ENCODE peak calls at places on chromosomes 16 and 17, in six cellular contexts. One of them, this sample, is unnamed.

GRCh38 chr16:75908301-75908700 is 182.0 kb upstream of the CPHXL start:
- DNase-seq in bronchial epithelial cell: no peak
- DNase-seq in non-pigmented ciliary epithelial cell: no peak
- DNase-seq in keratinocyte: no peak
- DNase-seq in amygdala: no peak
- DNase-seq in HS-27A: no peak
- DNase-seq in this sample: no peak

GRCh38 chr17:45147102-45147580 is 1.1 kb upstream of the HEXIM1 start:
- DNase-seq in bronchial epithelial cell: no peak
- DNase-seq in non-pigmented ciliary epithelial cell: no peak
- DNase-seq in keratinocyte: no peak
- DNase-seq in amygdala: peak
- DNase-seq in HS-27A: no peak
- DNase-seq in this sample: peak

GRCh38 chr16:379183-379960 is 2.4 kb downstream of the PGAP6 start:
- DNase-seq in bronchial epithelial cell: no peak
- DNase-seq in non-pigmented ciliary epithelial cell: no peak
- DNase-seq in keratinocyte: no peak
- DNase-seq in amygdala: no peak
- DNase-seq in HS-27A: no peak
- DNase-seq in this sample: no peak

GRCh38 chr16:8720080-8720966 is 45.9 kb downstream of the ABAT start:
- DNase-seq in bronchial epithelial cell: peak
- DNase-seq in non-pigmented ciliary epithelial cell: no peak
- DNase-seq in keratinocyte: no peak
- DNase-seq in amygdala: peak
- DNase-seq in HS-27A: no peak
- DNase-seq in this sample: no peak

GRCh38 chr17:75181608-75182318 is 996 bp downstream of the SUMO2 start:
- DNase-seq in bronchial epithelial cell: no peak
- DNase-seq in non-pigmented ciliary epithelial cell: no peak
- DNase-seq in keratinocyte: no peak
- DNase-seq in amygdala: peak
- DNase-seq in HS-27A: no peak
- DNase-seq in this sample: no peak

GRCh38 chr17:78173025-78173715 is 4.8 kb downstream of the SYNGR2 start:
- DNase-seq in bronchial epithelial cell: no peak
- DNase-seq in non-pigmented ciliary epithelial cell: no peak
- DNase-seq in keratinocyte: no peak
- DNase-seq in amygdala: no peak
- DNase-seq in HS-27A: no peak
- DNase-seq in this sample: no peak

GRCh38 chr16:3459401-3460090 is 16.1 kb downstream of the NAA60 start:
- DNase-seq in bronchial epithelial cell: no peak
- DNase-seq in non-pigmented ciliary epithelial cell: no peak
- DNase-seq in keratinocyte: no peak
- DNase-seq in amygdala: no peak
- DNase-seq in HS-27A: no peak
- DNase-seq in this sample: no peak

GRCh38 chr16:11669380-11670146 is 1.3 kb downstream of the SNN start:
- DNase-seq in bronchial epithelial cell: no peak
- DNase-seq in non-pigmented ciliary epithelial cell: no peak
- DNase-seq in keratinocyte: no peak
- DNase-seq in amygdala: peak
- DNase-seq in HS-27A: no peak
- DNase-seq in this sample: peak

GRCh38 chr17:73342057-73342522 is 30.3 kb upstream of the CDC42EP4 start:
- DNase-seq in bronchial epithelial cell: peak
- DNase-seq in non-pigmented ciliary epithelial cell: no peak
- DNase-seq in keratinocyte: no peak
- DNase-seq in amygdala: peak
- DNase-seq in HS-27A: no peak
- DNase-seq in this sample: no peak

GRCh38 chr16:19810817-19811731 is 73.6 kb downstream of the GPRC5B start:
- DNase-seq in bronchial epithelial cell: peak
- DNase-seq in non-pigmented ciliary epithelial cell: peak
- DNase-seq in keratinocyte: peak
- DNase-seq in amygdala: no peak
- DNase-seq in HS-27A: peak
- DNase-seq in this sample: peak

GRCh38 chr17:3639981-3640596 is 3.5 kb downstream of the CTNS start:
- DNase-seq in bronchial epithelial cell: no peak
- DNase-seq in non-pigmented ciliary epithelial cell: peak
- DNase-seq in keratinocyte: no peak
- DNase-seq in amygdala: no peak
- DNase-seq in HS-27A: no peak
- DNase-seq in this sample: peak

GRCh38 chr16:61862221-61862620 is 174.0 kb downstream of the CDH8 start:
- DNase-seq in bronchial epithelial cell: no peak
- DNase-seq in non-pigmented ciliary epithelial cell: no peak
- DNase-seq in keratinocyte: no peak
- DNase-seq in amygdala: no peak
- DNase-seq in HS-27A: no peak
- DNase-seq in this sample: no peak

GRCh38 chr16:84040823-84041391 is 1.7 kb downstream of the SLC38A8 start:
- DNase-seq in bronchial epithelial cell: no peak
- DNase-seq in non-pigmented ciliary epithelial cell: no peak
- DNase-seq in keratinocyte: no peak
- DNase-seq in amygdala: peak
- DNase-seq in HS-27A: no peak
- DNase-seq in this sample: no peak

GRCh38 chr17:39791296-39791992 is 53.7 kb downstream of the GRB7 start:
- DNase-seq in bronchial epithelial cell: no peak
- DNase-seq in non-pigmented ciliary epithelial cell: no peak
- DNase-seq in keratinocyte: no peak
- DNase-seq in amygdala: no peak
- DNase-seq in HS-27A: no peak
- DNase-seq in this sample: no peak

GRCh38 chr17:72104164-72104862 is 16.5 kb upstream of the SOX9 start:
- DNase-seq in bronchial epithelial cell: no peak
- DNase-seq in non-pigmented ciliary epithelial cell: no peak
- DNase-seq in keratinocyte: no peak
- DNase-seq in amygdala: no peak
- DNase-seq in HS-27A: no peak
- DNase-seq in this sample: no peak

GRCh38 chr16:85176541-85177447 is 64.5 kb upstream of the CIBAR2 start:
- DNase-seq in bronchial epithelial cell: no peak
- DNase-seq in non-pigmented ciliary epithelial cell: no peak
- DNase-seq in keratinocyte: no peak
- DNase-seq in amygdala: no peak
- DNase-seq in HS-27A: no peak
- DNase-seq in this sample: peak

GRCh38 chr16:68281368-68282063 is 17.2 kb downstream of the SLC7A6 start:
- DNase-seq in bronchial epithelial cell: no peak
- DNase-seq in non-pigmented ciliary epithelial cell: no peak
- DNase-seq in keratinocyte: no peak
- DNase-seq in amygdala: no peak
- DNase-seq in HS-27A: no peak
- DNase-seq in this sample: no peak

GRCh38 chr16:27407158-27407557 is 5.2 kb downstream of the IL21R start:
- DNase-seq in bronchial epithelial cell: no peak
- DNase-seq in non-pigmented ciliary epithelial cell: no peak
- DNase-seq in keratinocyte: no peak
- DNase-seq in amygdala: no peak
- DNase-seq in HS-27A: no peak
- DNase-seq in this sample: no peak

GRCh38 chr16:90047714-90048346 is 28.6 kb upstream of the DBNDD1 start:
- DNase-seq in bronchial epithelial cell: no peak
- DNase-seq in non-pigmented ciliary epithelial cell: no peak
- DNase-seq in keratinocyte: no peak
- DNase-seq in amygdala: no peak
- DNase-seq in HS-27A: no peak
- DNase-seq in this sample: peak

GRCh38 chr17:68057531-68057952 is 22.0 kb downstream of the KPNA2 start:
- DNase-seq in bronchial epithelial cell: peak
- DNase-seq in non-pigmented ciliary epithelial cell: no peak
- DNase-seq in keratinocyte: no peak
- DNase-seq in amygdala: no peak
- DNase-seq in HS-27A: no peak
- DNase-seq in this sample: no peak

GRCh38 chr17:4317648-4318047 is 48.8 kb downstream of the UBE2G1 start:
- DNase-seq in bronchial epithelial cell: no peak
- DNase-seq in non-pigmented ciliary epithelial cell: no peak
- DNase-seq in keratinocyte: no peak
- DNase-seq in amygdala: no peak
- DNase-seq in HS-27A: no peak
- DNase-seq in this sample: no peak

GRCh38 chr17:81966343-81967243 is 5.6 kb upstream of the NOTUM start:
- DNase-seq in bronchial epithelial cell: no peak
- DNase-seq in non-pigmented ciliary epithelial cell: no peak
- DNase-seq in keratinocyte: no peak
- DNase-seq in amygdala: peak
- DNase-seq in HS-27A: no peak
- DNase-seq in this sample: no peak

GRCh38 chr16:23079683-23080221 is 69.5 kb downstream of the USP31 start:
- DNase-seq in bronchial epithelial cell: peak
- DNase-seq in non-pigmented ciliary epithelial cell: no peak
- DNase-seq in keratinocyte: no peak
- DNase-seq in amygdala: no peak
- DNase-seq in HS-27A: no peak
- DNase-seq in this sample: peak

GRCh38 chr17:76079577-76080206 is 710 bp downstream of the ZACN start:
- DNase-seq in bronchial epithelial cell: no peak
- DNase-seq in non-pigmented ciliary epithelial cell: no peak
- DNase-seq in keratinocyte: no peak
- DNase-seq in amygdala: no peak
- DNase-seq in HS-27A: no peak
- DNase-seq in this sample: no peak

GRCh38 chr17:82736511-82737185 is 1.2 kb downstream of the FN3K start:
- DNase-seq in bronchial epithelial cell: no peak
- DNase-seq in non-pigmented ciliary epithelial cell: no peak
- DNase-seq in keratinocyte: no peak
- DNase-seq in amygdala: no peak
- DNase-seq in HS-27A: no peak
- DNase-seq in this sample: no peak

GRCh38 chr17:78762007-78762406 is 20.1 kb downstream of the CYTH1 start:
- DNase-seq in bronchial epithelial cell: no peak
- DNase-seq in non-pigmented ciliary epithelial cell: no peak
- DNase-seq in keratinocyte: no peak
- DNase-seq in amygdala: no peak
- DNase-seq in HS-27A: no peak
- DNase-seq in this sample: no peak

GRCh38 chr17:2396568-2397246 is 4.2 kb downstream of the MNT start:
- DNase-seq in bronchial epithelial cell: peak
- DNase-seq in non-pigmented ciliary epithelial cell: peak
- DNase-seq in keratinocyte: no peak
- DNase-seq in amygdala: peak
- DNase-seq in HS-27A: no peak
- DNase-seq in this sample: peak

GRCh38 chr16:86631441-86631840 is 53.1 kb downstream of the FOXL1 start:
- DNase-seq in bronchial epithelial cell: peak
- DNase-seq in non-pigmented ciliary epithelial cell: no peak
- DNase-seq in keratinocyte: no peak
- DNase-seq in amygdala: no peak
- DNase-seq in HS-27A: no peak
- DNase-seq in this sample: no peak

GRCh38 chr17:73265646-73266640 is 4.3 kb upstream of the CPSF4L start:
- DNase-seq in bronchial epithelial cell: no peak
- DNase-seq in non-pigmented ciliary epithelial cell: no peak
- DNase-seq in keratinocyte: no peak
- DNase-seq in amygdala: no peak
- DNase-seq in HS-27A: no peak
- DNase-seq in this sample: no peak

GRCh38 chr17:63999680-64000531 is 1.8 kb downstream of the PRR29 start:
- DNase-seq in bronchial epithelial cell: no peak
- DNase-seq in non-pigmented ciliary epithelial cell: no peak
- DNase-seq in keratinocyte: no peak
- DNase-seq in amygdala: no peak
- DNase-seq in HS-27A: no peak
- DNase-seq in this sample: no peak

This sample was measured in dermis microvascular lymphatic vessel endothelial cell.